ENCODE peak calls at places on chromosome 16, in ten cellular contexts. L, U, C, B, Y, Q, Z, O, J and I are unnamed samples.

GRCh38 chr16:82178352-82178751 is 8.3 kb upstream of the MPHOSPH6 start:
- DNase-seq in Q (no peak), U (no peak), Y (no peak), C (no peak), J (no peak), Z (no peak), B (no peak), O (no peak), L (no peak), I (no peak)

GRCh38 chr16:66267287-66268137 is 99.0 kb upstream of the CDH5 start:
- DNase-seq in O (no peak), Q (peak; percentile 50), J (no peak), Y (peak; percentile 52), U (no peak), L (no peak), Z (no peak), B (no peak), C (no peak), I (no peak)

GRCh38 chr16:54430491-54431030 is 144.0 kb upstream of the IRX3 start:
- DNase-seq in B (no peak), L (peak; percentile 77), Y (no peak), C (no peak), J (no peak), Q (no peak), Z (peak; percentile 87), O (no peak), U (peak; percentile 84), I (no peak)

GRCh38 chr16:68370221-68370920 is 59.6 kb downstream of the PRMT7 start:
- DNase-seq in Q (no peak), U (no peak), Z (no peak), C (no peak), Y (no peak), L (no peak), B (no peak), J (no peak), O (no peak), I (no peak)

GRCh38 chr16:76656951-76657498 is 379.8 kb downstream of the CNTNAP4 start:
- DNase-seq in Z (no peak), O (no peak), L (no peak), Y (no peak), C (no peak), B (no peak), Q (no peak), U (no peak), J (no peak), I (no peak)

GRCh38 chr16:85563515-85564276 is 49.4 kb upstream of the GSE1 start:
- DNase-seq in Y (no peak), B (no peak), J (peak; percentile 68), Z (no peak), L (peak; percentile 83), O (no peak), C (peak; percentile 76), U (no peak), Q (peak; percentile 88), I (no peak)

GRCh38 chr16:66476328-66477027 is 49.4 kb downstream of the BEAN1 start:
- DNase-seq in O (no peak), C (no peak), Q (peak; percentile 56), U (no peak), Y (no peak), L (no peak), B (peak; percentile 32), J (peak; percentile 38), Z (no peak), I (no peak)

GRCh38 chr16:57029161-57030160 is 40.1 kb downstream of the NLRC5 start:
- DNase-seq in L (peak; percentile 28), U (no peak), C (no peak), Q (no peak), Y (no peak), B (peak; percentile 30), J (no peak), O (no peak), Z (peak; percentile 58), I (no peak)

GRCh38 chr16:49369638-49370219 is 3.9 kb upstream of the C16orf78 start:
- DNase-seq in Z (no peak), U (no peak), J (no peak), O (no peak), Y (no peak), L (no peak), B (no peak), Q (no peak), C (no peak), I (no peak)

GRCh38 chr16:17375388-17376304 is 95.1 kb downstream of the XYLT1 start:
- DNase-seq in L (no peak), Y (no peak), Z (no peak), C (no peak), J (no peak), O (peak; percentile 33), Q (no peak), U (no peak), B (no peak), I (no peak)

GRCh38 chr16:3121843-3122467 is 9.6 kb downstream of the ZNF205 start:
- DNase-seq in U (no peak), Z (no peak), J (no peak), Q (no peak), O (no peak), Y (no peak), C (no peak), B (no peak), L (no peak), I (no peak)

GRCh38 chr16:49637933-49638695 is 217.8 kb downstream of the ZNF423 start:
- DNase-seq in Z (no peak), Q (no peak), L (no peak), B (no peak), O (no peak), J (no peak), U (no peak), C (no peak), Y (no peak), I (no peak)

GRCh38 chr16:10253344-10253855 is 71.2 kb upstream of the GRIN2A start:
- DNase-seq in L (no peak), C (no peak), B (no peak), Y (no peak), O (no peak), U (no peak), Z (no peak), J (no peak), Q (no peak), I (no peak)

GRCh38 chr16:24580665-24581064 is 41.3 kb downstream of the RBBP6 start:
- DNase-seq in J (no peak), Q (no peak), O (no peak), C (no peak), L (peak; percentile 58), Y (no peak), Z (peak; percentile 50), B (no peak), U (no peak), I (no peak)

GRCh38 chr16:3670711-3671110 is 16.2 kb downstream of the DNASE1 start:
- DNase-seq in B (no peak), O (no peak), C (no peak), Y (no peak), J (no peak), L (no peak), Q (no peak), U (no peak), Z (no peak), I (no peak)

DNA sequence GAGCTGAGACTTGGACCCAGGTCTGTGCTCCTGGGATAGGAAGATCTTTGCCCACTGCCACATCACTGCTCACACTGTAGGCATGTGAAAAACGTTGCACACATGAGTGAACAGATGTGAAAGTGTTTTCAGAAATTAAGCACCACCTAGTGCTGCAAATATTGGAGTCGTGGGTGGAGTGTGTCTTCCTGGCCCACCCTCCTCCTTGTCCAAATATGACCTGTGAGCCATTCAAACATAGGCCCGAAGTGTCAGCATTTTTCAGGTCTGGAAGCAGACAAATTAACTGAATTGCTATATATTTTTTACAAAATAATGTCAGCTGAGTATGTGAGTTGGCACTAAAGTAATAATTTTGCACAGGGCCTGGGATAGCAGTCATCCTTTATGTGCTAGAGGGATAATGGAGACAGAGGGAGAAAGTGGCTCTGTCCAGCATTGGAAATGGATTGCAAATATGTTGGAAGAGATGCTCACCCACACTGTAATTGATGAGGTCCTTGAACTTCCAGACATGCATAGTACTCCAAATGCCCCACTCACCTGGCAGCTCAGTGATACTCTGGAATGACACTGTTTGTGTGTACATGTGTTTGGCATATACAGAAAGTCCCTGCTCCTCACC is 58.7 kb downstream of the ACSM1 start:
- DNase-seq in U (no peak), Q (no peak), J (no peak), B (no peak), Y (no peak), O (no peak), Z (no peak), L (no peak), C (no peak), I (no peak)
- TF ChIP-seq CTCF in U (no peak), Q (no peak), J (no peak), B (no peak), Y (no peak), O (no peak), Z (no peak), L (no peak), C (no peak), I (no peak)

DNA sequence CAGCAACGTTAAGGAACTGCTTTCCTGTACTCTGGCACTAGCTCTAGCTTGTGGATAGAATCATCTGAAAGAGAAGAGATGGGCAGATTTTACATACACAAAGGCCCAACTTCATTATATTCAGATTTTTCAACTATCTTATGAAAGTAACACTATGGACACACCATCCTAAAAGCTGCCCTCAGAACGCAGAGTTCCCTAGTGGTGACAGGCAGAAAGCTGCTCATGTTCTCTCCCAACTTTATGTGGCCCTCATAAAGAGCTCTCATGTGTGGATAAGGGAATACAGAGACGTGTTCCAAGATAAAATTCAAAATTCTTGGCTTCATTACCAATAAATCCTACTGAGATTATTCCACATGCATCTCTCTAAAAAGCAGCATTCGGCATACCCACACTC is 1.5 kb downstream of the CFAP20 start:
- DNase-seq in Q (no peak), J (no peak), Y (no peak), O (no peak), C (no peak), L (no peak), B (no peak), U (no peak), Z (peak; percentile 30), I (no peak)
- TF ChIP-seq CTCF in Q (no peak), J (no peak), Y (no peak), O (no peak), C (no peak), L (no peak), B (no peak), U (peak; percentile 18), Z (no peak), I (peak; percentile 41)

DNA sequence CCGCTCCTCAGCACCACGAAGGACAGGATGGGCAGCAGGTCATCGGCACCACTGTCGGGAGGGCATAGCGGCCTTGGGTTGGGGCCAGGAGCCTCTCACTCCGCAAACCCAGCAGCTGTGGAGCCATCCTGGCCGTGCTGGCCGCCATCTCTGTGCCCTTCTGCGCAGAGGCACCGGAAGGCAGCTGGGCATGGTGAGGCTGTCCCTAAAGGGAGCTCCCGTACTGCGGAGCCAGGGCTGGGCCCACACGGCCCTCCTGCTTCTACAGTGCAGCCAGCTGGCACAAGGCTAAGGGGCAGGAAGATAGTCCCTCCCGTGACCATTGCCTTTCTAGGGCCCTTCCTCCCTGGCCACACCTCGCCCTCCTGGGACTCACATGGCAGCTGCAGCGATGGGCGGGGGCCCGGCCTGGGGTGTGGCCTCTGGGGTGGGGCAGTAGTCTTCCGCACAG is 7.0 kb upstream of the SPATA2L start:
- DNase-seq in U (no peak), O (no peak), B (no peak), C (no peak), L (no peak), Q (no peak), Z (no peak), Y (no peak), J (no peak), I (no peak)
- TF ChIP-seq CTCF in U (no peak), O (no peak), B (no peak), C (no peak), L (no peak), Q (no peak), Z (no peak), Y (no peak), J (no peak), I (no peak)

GRCh38 chr16:29310852-29311314 is 95.6 kb downstream of the NPIPB11 start:
- DNase-seq in B (no peak), Z (no peak), L (no peak), J (no peak), C (peak; percentile 53), U (no peak), O (no peak), Q (no peak), Y (no peak), I (no peak)
- TF ChIP-seq CTCF in B (no peak), Z (no peak), L (no peak), J (no peak), C (no peak), U (no peak), O (no peak), Q (peak; percentile 29), Y (no peak), I (no peak)